ENCODE peak calls at places on chromosomes 7 and 10, in six cellular contexts. One of them, this sample, is unnamed.

GRCh38 chr10:67539312-67539711 is 156.7 kb downstream of the CTNNA3 start:
- DNase-seq in D341Med: no peak
- DNase-seq in Ammon's horn: no peak
- DNase-seq in brain microvascular endothelial cell: no peak
- DNase-seq in activated CD8-positive, alpha-beta memory T cell treated with anti-CD3 and anti-CD28 coated beads for 24 hours: no peak
- DNase-seq in stimulated activated CD4-positive, alpha-beta T cell treated with anti-CD3 and anti-CD28 coated beads, TNF-alpha, amount 100 ng/mL, for 4 hours: no peak
- DNase-seq in this sample: no peak

GRCh38 chr10:97780991-97781540 is 9.3 kb upstream of the SFRP5 start:
- DNase-seq in D341Med: no peak
- DNase-seq in Ammon's horn: peak
- DNase-seq in brain microvascular endothelial cell: no peak
- DNase-seq in activated CD8-positive, alpha-beta memory T cell treated with anti-CD3 and anti-CD28 coated beads for 24 hours: no peak
- DNase-seq in stimulated activated CD4-positive, alpha-beta T cell treated with anti-CD3 and anti-CD28 coated beads, TNF-alpha, amount 100 ng/mL, for 4 hours: no peak
- DNase-seq in this sample: no peak

GRCh38 chr7:91288208-91288824 is 24.1 kb downstream of the FZD1 start:
- DNase-seq in D341Med: peak
- DNase-seq in Ammon's horn: peak
- DNase-seq in brain microvascular endothelial cell: peak
- DNase-seq in activated CD8-positive, alpha-beta memory T cell treated with anti-CD3 and anti-CD28 coated beads for 24 hours: no peak
- DNase-seq in stimulated activated CD4-positive, alpha-beta T cell treated with anti-CD3 and anti-CD28 coated beads, TNF-alpha, amount 100 ng/mL, for 4 hours: no peak
- DNase-seq in this sample: no peak

GRCh38 chr10:61097026-61097425 is 153.0 kb upstream of the RHOBTB1 start:
- DNase-seq in D341Med: no peak
- DNase-seq in Ammon's horn: no peak
- DNase-seq in brain microvascular endothelial cell: peak
- DNase-seq in activated CD8-positive, alpha-beta memory T cell treated with anti-CD3 and anti-CD28 coated beads for 24 hours: no peak
- DNase-seq in stimulated activated CD4-positive, alpha-beta T cell treated with anti-CD3 and anti-CD28 coated beads, TNF-alpha, amount 100 ng/mL, for 4 hours: no peak
- DNase-seq in this sample: no peak

GRCh38 chr10:55183993-55184392 is 383.0 kb upstream of the PCDH15 start:
- DNase-seq in D341Med: no peak
- DNase-seq in Ammon's horn: no peak
- DNase-seq in brain microvascular endothelial cell: no peak
- DNase-seq in activated CD8-positive, alpha-beta memory T cell treated with anti-CD3 and anti-CD28 coated beads for 24 hours: no peak
- DNase-seq in stimulated activated CD4-positive, alpha-beta T cell treated with anti-CD3 and anti-CD28 coated beads, TNF-alpha, amount 100 ng/mL, for 4 hours: no peak
- DNase-seq in this sample: no peak

GRCh38 chr10:83983578-83984255 is 155.6 kb upstream of the GHITM start:
- DNase-seq in D341Med: no peak
- DNase-seq in Ammon's horn: no peak
- DNase-seq in brain microvascular endothelial cell: peak
- DNase-seq in activated CD8-positive, alpha-beta memory T cell treated with anti-CD3 and anti-CD28 coated beads for 24 hours: no peak
- DNase-seq in stimulated activated CD4-positive, alpha-beta T cell treated with anti-CD3 and anti-CD28 coated beads, TNF-alpha, amount 100 ng/mL, for 4 hours: no peak
- DNase-seq in this sample: no peak

GRCh38 chr7:80767655-80768054 is 129.2 kb downstream of the CD36 start:
- DNase-seq in D341Med: no peak
- DNase-seq in Ammon's horn: no peak
- DNase-seq in brain microvascular endothelial cell: no peak
- DNase-seq in activated CD8-positive, alpha-beta memory T cell treated with anti-CD3 and anti-CD28 coated beads for 24 hours: no peak
- DNase-seq in stimulated activated CD4-positive, alpha-beta T cell treated with anti-CD3 and anti-CD28 coated beads, TNF-alpha, amount 100 ng/mL, for 4 hours: no peak
- DNase-seq in this sample: no peak

GRCh38 chr7:2466675-2467074 is 9.5 kb downstream of the GRIFIN start:
- DNase-seq in D341Med: no peak
- DNase-seq in Ammon's horn: no peak
- DNase-seq in brain microvascular endothelial cell: no peak
- DNase-seq in activated CD8-positive, alpha-beta memory T cell treated with anti-CD3 and anti-CD28 coated beads for 24 hours: no peak
- DNase-seq in stimulated activated CD4-positive, alpha-beta T cell treated with anti-CD3 and anti-CD28 coated beads, TNF-alpha, amount 100 ng/mL, for 4 hours: no peak
- DNase-seq in this sample: no peak

GRCh38 chr7:19772858-19773337 is 519 bp downstream of the TMEM196 start:
- DNase-seq in D341Med: peak
- DNase-seq in Ammon's horn: peak
- DNase-seq in brain microvascular endothelial cell: peak
- DNase-seq in activated CD8-positive, alpha-beta memory T cell treated with anti-CD3 and anti-CD28 coated beads for 24 hours: no peak
- DNase-seq in stimulated activated CD4-positive, alpha-beta T cell treated with anti-CD3 and anti-CD28 coated beads, TNF-alpha, amount 100 ng/mL, for 4 hours: no peak
- DNase-seq in this sample: peak

GRCh38 chr7:99752354-99752753 is 17.4 kb upstream of the CYP3A7 start:
- DNase-seq in D341Med: no peak
- DNase-seq in Ammon's horn: no peak
- DNase-seq in brain microvascular endothelial cell: no peak
- DNase-seq in activated CD8-positive, alpha-beta memory T cell treated with anti-CD3 and anti-CD28 coated beads for 24 hours: no peak
- DNase-seq in stimulated activated CD4-positive, alpha-beta T cell treated with anti-CD3 and anti-CD28 coated beads, TNF-alpha, amount 100 ng/mL, for 4 hours: no peak
- DNase-seq in this sample: no peak

GRCh38 chr7:35003679-35004278 is 33.5 kb downstream of the DPY19L1 start:
- DNase-seq in D341Med: peak
- DNase-seq in Ammon's horn: no peak
- DNase-seq in brain microvascular endothelial cell: peak
- DNase-seq in activated CD8-positive, alpha-beta memory T cell treated with anti-CD3 and anti-CD28 coated beads for 24 hours: no peak
- DNase-seq in stimulated activated CD4-positive, alpha-beta T cell treated with anti-CD3 and anti-CD28 coated beads, TNF-alpha, amount 100 ng/mL, for 4 hours: no peak
- DNase-seq in this sample: peak

GRCh38 chr10:97597778-97598177 is 8.3 kb downstream of the C10orf62 start:
- DNase-seq in D341Med: no peak
- DNase-seq in Ammon's horn: no peak
- DNase-seq in brain microvascular endothelial cell: no peak
- DNase-seq in activated CD8-positive, alpha-beta memory T cell treated with anti-CD3 and anti-CD28 coated beads for 24 hours: no peak
- DNase-seq in stimulated activated CD4-positive, alpha-beta T cell treated with anti-CD3 and anti-CD28 coated beads, TNF-alpha, amount 100 ng/mL, for 4 hours: no peak
- DNase-seq in this sample: no peak

GRCh38 chr10:34295142-34295548 is 520.0 kb downstream of the PARD3 start:
- DNase-seq in D341Med: no peak
- DNase-seq in Ammon's horn: no peak
- DNase-seq in brain microvascular endothelial cell: no peak
- DNase-seq in activated CD8-positive, alpha-beta memory T cell treated with anti-CD3 and anti-CD28 coated beads for 24 hours: no peak
- DNase-seq in stimulated activated CD4-positive, alpha-beta T cell treated with anti-CD3 and anti-CD28 coated beads, TNF-alpha, amount 100 ng/mL, for 4 hours: no peak
- DNase-seq in this sample: no peak

GRCh38 chr10:3689871-3690510 is 95.0 kb downstream of the KLF6 start:
- DNase-seq in D341Med: no peak
- DNase-seq in Ammon's horn: no peak
- DNase-seq in brain microvascular endothelial cell: no peak
- DNase-seq in activated CD8-positive, alpha-beta memory T cell treated with anti-CD3 and anti-CD28 coated beads for 24 hours: no peak
- DNase-seq in stimulated activated CD4-positive, alpha-beta T cell treated with anti-CD3 and anti-CD28 coated beads, TNF-alpha, amount 100 ng/mL, for 4 hours: no peak
- DNase-seq in this sample: no peak

GRCh38 chr10:131177431-131178327 is 133.8 kb downstream of the TCERG1L start:
- DNase-seq in D341Med: no peak
- DNase-seq in Ammon's horn: no peak
- DNase-seq in brain microvascular endothelial cell: no peak
- DNase-seq in activated CD8-positive, alpha-beta memory T cell treated with anti-CD3 and anti-CD28 coated beads for 24 hours: peak
- DNase-seq in stimulated activated CD4-positive, alpha-beta T cell treated with anti-CD3 and anti-CD28 coated beads, TNF-alpha, amount 100 ng/mL, for 4 hours: no peak
- DNase-seq in this sample: no peak